ENCODE peak calls at places on chromosomes 2 and 18, in eight cellular contexts. J, R, Z, X, G, E, B and V are unnamed samples.

GRCh38 chr2:10146366-10147005 is 23.9 kb downstream of the RRM2 start:
- DNase-seq in J (no peak), R (no peak), Z (no peak), X (no peak), G (no peak), E (no peak), B (no peak), V (no peak)

GRCh38 chr2:236562434-236562833 is 7.2 kb upstream of the ACKR3 start:
- DNase-seq in J (peak), R (peak), Z (no peak), X (peak), G (peak), E (no peak), B (no peak), V (no peak)

GRCh38 chr2:159131267-159131790 is 155.2 kb downstream of the WDSUB1 start:
- DNase-seq in J (no peak), R (no peak), Z (no peak), X (no peak), G (no peak), E (no peak), B (no peak), V (no peak)

GRCh38 chr18:47756364-47757016 is 174.0 kb downstream of the SMAD2 start:
- DNase-seq in J (peak), R (peak), Z (no peak), X (peak), G (peak), E (peak), B (no peak), V (peak)

GRCh38 chr2:57943271-57943670 is 103.3 kb upstream of the VRK2 start:
- DNase-seq in J (no peak), R (peak), Z (no peak), X (no peak), G (no peak), E (no peak), B (no peak), V (no peak)

GRCh38 chr2:107312240-107312639 is 426.3 kb upstream of the ST6GAL2 start:
- DNase-seq in J (no peak), R (no peak), Z (no peak), X (no peak), G (no peak), E (no peak), B (no peak), V (no peak)

GRCh38 chr18:74715306-74715705 is 117.6 kb downstream of the ZNF407 start:
- DNase-seq in J (no peak), R (no peak), Z (no peak), X (no peak), G (no peak), E (no peak), B (no peak), V (no peak)

GRCh38 chr2:64914735-64915509 is 74.3 kb upstream of the SLC1A4 start:
- DNase-seq in J (no peak), R (peak), Z (peak), X (no peak), G (no peak), E (no peak), B (peak), V (peak)

GRCh38 chr2:100283724-100284501 is 38.4 kb downstream of the LONRF2 start:
- DNase-seq in J (peak), R (no peak), Z (no peak), X (peak), G (no peak), E (no peak), B (no peak), V (peak)

GRCh38 chr2:232562515-232563151 is 12.1 kb downstream of the EIF4E2 start:
- DNase-seq in J (no peak), R (no peak), Z (no peak), X (no peak), G (no peak), E (no peak), B (no peak), V (no peak)

GRCh38 chr2:177171418-177171865 is 41.2 kb upstream of the HNRNPA3 start:
- DNase-seq in J (no peak), R (no peak), Z (no peak), X (no peak), G (no peak), E (no peak), B (no peak), V (no peak)

GRCh38 chr2:54503192-54503591 is 47.1 kb downstream of the SPTBN1 start:
- DNase-seq in J (no peak), R (peak), Z (no peak), X (peak), G (no peak), E (peak), B (no peak), V (peak)

GRCh38 chr2:27281855-27282559 is at the start of gene TRIM54:
- DNase-seq in J (no peak), R (peak), Z (no peak), X (no peak), G (no peak), E (no peak), B (no peak), V (no peak)

GRCh38 chr2:70981866-70982810 is 3.7 kb downstream of the ANKRD53 start:
- DNase-seq in J (no peak), R (no peak), Z (no peak), X (no peak), G (no peak), E (no peak), B (peak), V (no peak)

GRCh38 chr18:10234281-10234680 is 220.2 kb upstream of the APCDD1 start:
- DNase-seq in J (no peak), R (peak), Z (no peak), X (no peak), G (no peak), E (no peak), B (peak), V (no peak)

GRCh38 chr18:69484699-69485396 is 84.2 kb downstream of the DOK6 start:
- DNase-seq in J (no peak), R (peak), Z (no peak), X (no peak), G (no peak), E (no peak), B (no peak), V (no peak)

GRCh38 chr2:85032621-85033020 is 61.7 kb downstream of the KCMF1 start:
- DNase-seq in J (no peak), R (peak), Z (no peak), X (no peak), G (no peak), E (no peak), B (no peak), V (no peak)

GRCh38 chr2:236715511-236715961 is 145.9 kb downstream of the ACKR3 start:
- DNase-seq in J (no peak), R (no peak), Z (no peak), X (no peak), G (no peak), E (no peak), B (no peak), V (no peak)

GRCh38 chr2:14420851-14421250 is 211.7 kb upstream of the LRATD1 start:
- DNase-seq in J (no peak), R (peak), Z (no peak), X (no peak), G (no peak), E (no peak), B (no peak), V (no peak)

GRCh38 chr2:7022956-7023467 is 105.8 kb downstream of the RNF144A start:
- DNase-seq in J (no peak), R (no peak), Z (no peak), X (no peak), G (no peak), E (no peak), B (no peak), V (no peak)

GRCh38 chr2:7022486-7022885 is 105.3 kb downstream of the RNF144A start:
- DNase-seq in J (no peak), R (no peak), Z (no peak), X (no peak), G (no peak), E (no peak), B (no peak), V (no peak)

GRCh38 chr2:7024261-7024660 is 107.0 kb downstream of the RNF144A start:
- DNase-seq in J (no peak), R (no peak), Z (no peak), X (no peak), G (no peak), E (no peak), B (no peak), V (no peak)

GRCh38 chr2:7025098-7025497 is 107.9 kb downstream of the RNF144A start:
- DNase-seq in J (no peak), R (no peak), Z (no peak), X (no peak), G (no peak), E (no peak), B (no peak), V (peak)

DNA sequence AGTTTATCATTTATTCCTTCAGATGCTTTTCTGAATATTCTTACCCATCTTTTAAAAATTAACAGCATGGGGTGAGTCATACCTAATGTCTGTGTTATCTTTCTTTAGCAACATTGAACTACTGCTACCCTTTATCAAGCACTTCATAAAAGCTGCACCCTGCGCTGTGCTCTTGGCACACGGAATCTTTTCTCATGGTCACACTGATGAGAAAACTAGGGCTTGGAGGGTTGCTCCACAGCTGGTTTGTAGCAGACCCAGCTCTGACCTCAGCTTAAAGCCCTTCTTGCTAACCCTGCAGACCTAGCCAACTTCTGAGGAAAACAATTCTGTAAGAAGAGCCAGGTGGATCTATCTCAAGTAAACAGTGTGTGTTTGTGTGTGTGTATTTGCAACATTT is 106.3 kb downstream of the RNF144A start:
- DNase-seq in J (no peak), R (no peak), Z (no peak), X (no peak), G (no peak), E (no peak), B (peak), V (peak)
- TF ChIP-seq POLR2A in J (no peak), R (no peak), Z (no peak), X (no peak), G (no peak), E (no peak), B (no peak), V (no peak)

DNA sequence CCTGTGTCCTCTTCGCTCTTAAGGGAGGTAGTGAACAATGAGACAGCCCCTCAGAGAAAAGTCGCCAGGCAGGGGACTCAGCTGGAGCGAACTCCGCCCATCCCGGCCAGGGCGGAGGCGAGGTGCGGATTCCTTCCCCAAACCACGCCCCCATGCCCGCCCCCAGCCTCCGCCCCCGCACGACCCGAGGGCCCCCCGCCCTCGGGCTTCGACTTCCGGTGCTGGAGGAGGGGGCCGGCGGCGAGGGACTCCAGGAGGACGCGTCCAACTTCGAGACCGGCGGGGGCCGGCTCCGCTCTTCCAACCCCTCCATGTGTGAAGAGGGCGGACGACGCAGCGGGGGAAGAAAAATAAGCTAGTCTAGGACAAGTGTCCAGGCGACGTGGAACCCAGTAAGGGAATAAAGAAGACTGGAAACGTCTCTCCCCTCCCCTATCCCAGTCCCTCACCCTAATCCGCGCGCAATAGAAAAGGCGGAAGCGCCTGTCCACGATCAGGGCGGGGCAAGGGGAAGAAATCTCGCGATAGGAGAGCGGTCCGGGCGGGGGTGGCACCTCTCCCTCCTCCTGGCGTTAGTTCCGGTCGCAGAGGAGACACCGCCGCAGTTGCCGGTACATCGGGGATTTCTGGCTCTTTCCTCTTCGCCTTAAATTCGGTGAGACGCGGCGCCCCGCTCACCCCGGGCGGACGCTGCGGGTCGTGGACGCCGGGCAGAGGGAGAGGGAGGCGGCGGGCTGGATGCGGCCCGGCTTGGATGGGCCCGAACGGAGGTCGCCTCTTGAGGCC is at the start of gene BZW1:
- DNase-seq in J (peak), R (peak), Z (peak), X (peak), G (peak), E (peak), B (peak), V (peak)
- TF ChIP-seq POLR2A in J (peak), R (peak), Z (peak), X (peak), G (peak), E (peak), B (peak), V (peak)

GRCh38 chr18:57819671-57820460 is 16.8 kb upstream of the ATP8B1 start:
- DNase-seq in J (peak), R (peak), Z (no peak), X (peak), G (peak), E (no peak), B (peak), V (peak)
- TF ChIP-seq POLR2A in J (no peak), R (no peak), Z (no peak), X (no peak), G (no peak), E (no peak), B (no peak), V (no peak)

GRCh38 chr2:168192839-168193616 is 54.4 kb downstream of the STK39 start:
- DNase-seq in J (no peak), R (no peak), Z (no peak), X (no peak), G (no peak), E (no peak), B (no peak), V (no peak)
- TF ChIP-seq POLR2A in J (no peak), R (no peak), Z (no peak), X (no peak), G (no peak), E (no peak), B (no peak), V (no peak)